ENCODE peak calls at places on chromosomes 3 and 15, in ten cellular contexts. Q is A549, N is neural progenitor cell, I is left ventricle myocardium inferior, A is upper lobe of right lung, W is HL-60, J is breast epithelium, E is adrenal gland, T is heart left ventricle, P is cardiac muscle cell. K is an unnamed sample.

GRCh38 chr3:159766563-159767185 is 222.0 kb upstream of the IL12A start:
- DNase-seq in Q (peak), N (peak), I (no peak), A (no peak), W (no peak), J (no peak), E (no peak), T (peak), P (peak), K (no peak)

GRCh38 chr3:119323401-119324107 is 29.4 kb downstream of the ARHGAP31 start:
- DNase-seq in Q (no peak), N (no peak), I (no peak), A (no peak), W (no peak), J (peak), E (no peak), T (no peak), P (no peak), K (no peak)

GRCh38 chr15:29887719-29888118 is 65.5 kb upstream of the TJP1 start:
- DNase-seq in Q (no peak), N (no peak), I (no peak), A (no peak), W (no peak), J (no peak), E (no peak), T (no peak), P (no peak), K (no peak)

GRCh38 chr3:9248232-9249191 is 934 bp downstream of the SRGAP3 start:
- DNase-seq in Q (no peak), N (peak), I (no peak), A (no peak), W (no peak), J (peak), E (peak), T (no peak), P (no peak), K (peak)

GRCh38 chr3:127177226-127177625 is 15.7 kb upstream of the PRR23E start:
- DNase-seq in Q (peak), N (no peak), I (no peak), A (no peak), W (no peak), J (peak), E (peak), T (no peak), P (no peak), K (peak)

GRCh38 chr3:121063628-121064027 is 155.6 kb downstream of the STXBP5L start:
- DNase-seq in Q (no peak), N (no peak), I (no peak), A (no peak), W (no peak), J (no peak), E (no peak), T (no peak), P (no peak), K (no peak)

GRCh38 chr15:81011593-81011992 is 10.9 kb downstream of the TLNRD1 start:
- DNase-seq in Q (no peak), N (no peak), I (no peak), A (no peak), W (no peak), J (no peak), E (no peak), T (no peak), P (no peak), K (no peak)

GRCh38 chr3:115071611-115072010 is 75.5 kb downstream of the ZBTB20 start:
- DNase-seq in Q (no peak), N (peak), I (no peak), A (no peak), W (no peak), J (no peak), E (no peak), T (no peak), P (no peak), K (no peak)

GRCh38 chr3:1172642-1173041 is 79.8 kb downstream of the CNTN6 start:
- DNase-seq in Q (no peak), N (no peak), I (no peak), A (no peak), W (no peak), J (no peak), E (peak), T (no peak), P (peak), K (no peak)

GRCh38 chr15:82134426-82134825 is 88.6 kb upstream of the MEX3B start:
- DNase-seq in Q (no peak), N (no peak), I (no peak), A (no peak), W (no peak), J (no peak), E (no peak), T (no peak), P (no peak), K (no peak)

GRCh38 chr3:151478376-151478702 is 17.5 kb upstream of the IGSF10 start:
- DNase-seq in Q (no peak), N (no peak), I (no peak), A (no peak), W (no peak), J (no peak), E (no peak), T (no peak), P (no peak), K (no peak)

GRCh38 chr3:106728315-106728821 is 648.9 kb upstream of the CCDC54 start:
- DNase-seq in Q (peak), N (no peak), I (no peak), A (no peak), W (no peak), J (no peak), E (no peak), T (no peak), P (no peak), K (no peak)

GRCh38 chr15:73190189-73190601 is 137.9 kb downstream of the NEO1 start:
- DNase-seq in Q (no peak), N (no peak), I (no peak), A (no peak), W (no peak), J (no peak), E (no peak), T (no peak), P (no peak), K (no peak)

GRCh38 chr3:13566462-13566748 is 17.5 kb downstream of the FBLN2 start:
- DNase-seq in Q (no peak), N (no peak), I (peak), A (no peak), W (no peak), J (no peak), E (no peak), T (no peak), P (no peak), K (no peak)

GRCh38 chr3:851098-851790 is 241.6 kb upstream of the CNTN6 start:
- DNase-seq in Q (no peak), N (peak), I (no peak), A (no peak), W (no peak), J (no peak), E (no peak), T (no peak), P (no peak), K (no peak)

GRCh38 chr3:119560160-119560559 is 746 bp upstream of the CD80 start:
- DNase-seq in Q (no peak), N (no peak), I (no peak), A (no peak), W (no peak), J (no peak), E (no peak), T (no peak), P (no peak), K (no peak)

GRCh38 chr3:197293605-197294237 is 4.7 kb downstream of the DLG1 start:
- DNase-seq in Q (no peak), N (no peak), I (no peak), A (no peak), W (no peak), J (no peak), E (no peak), T (no peak), P (no peak), K (no peak)

GRCh38 chr3:139533781-139534443 is 5.6 kb downstream of the RBP1 start:
- DNase-seq in Q (no peak), N (no peak), I (peak), A (no peak), W (no peak), J (peak), E (peak), T (peak), P (peak), K (no peak)

GRCh38 chr3:186929676-186930075 is 650 bp upstream of the ST6GAL1 start:
- DNase-seq in Q (no peak), N (peak), I (no peak), A (no peak), W (no peak), J (no peak), E (no peak), T (no peak), P (no peak), K (no peak)

GRCh38 chr15:23567921-23568320 is 2.4 kb downstream of the MKRN3 start:
- DNase-seq in Q (no peak), N (no peak), I (no peak), A (no peak), W (no peak), J (no peak), E (no peak), T (no peak), P (no peak), K (no peak)

GRCh38 chr3:188807002-188807401 is 364.8 kb upstream of the TPRG1 start:
- DNase-seq in Q (peak), N (no peak), I (no peak), A (no peak), W (no peak), J (no peak), E (no peak), T (no peak), P (no peak), K (no peak)

GRCh38 chr3:117439812-117440211 is 730.2 kb downstream of the TUSC7 start:
- DNase-seq in Q (peak), N (peak), I (no peak), A (no peak), W (peak), J (no peak), E (no peak), T (no peak), P (peak), K (no peak)

GRCh38 chr3:177357352-177358084 is 160.2 kb upstream of the TBL1XR1 start:
- DNase-seq in Q (peak), N (peak), I (no peak), A (no peak), W (peak), J (no peak), E (peak), T (peak), P (no peak), K (no peak)

GRCh38 chr3:139303216-139303615 is 40.6 kb upstream of the MRPS22 start:
- DNase-seq in Q (no peak), N (no peak), I (no peak), A (no peak), W (no peak), J (no peak), E (no peak), T (no peak), P (no peak), K (no peak)

GRCh38 chr3:141410861-141411771 is 42.8 kb downstream of the ZBTB38 start:
- DNase-seq in Q (peak), N (no peak), I (no peak), A (no peak), W (no peak), J (no peak), E (peak), T (no peak), P (no peak), K (no peak)

GRCh38 chr15:100601158-100601557 is 826 bp downstream of the LINS1 start:
- DNase-seq in Q (no peak), N (peak), I (no peak), A (peak), W (peak), J (no peak), E (peak), T (no peak), P (peak), K (no peak)

GRCh38 chr3:171748341-171748918 is 61.9 kb downstream of the PLD1 start:
- DNase-seq in Q (no peak), N (no peak), I (no peak), A (no peak), W (no peak), J (no peak), E (no peak), T (no peak), P (no peak), K (no peak)

GRCh38 chr3:189146842-189147241 is 24.9 kb upstream of the TPRG1 start:
- DNase-seq in Q (peak), N (no peak), I (no peak), A (no peak), W (no peak), J (no peak), E (no peak), T (no peak), P (no peak), K (no peak)

GRCh38 chr15:83971967-83972366 is 263.6 kb upstream of the GOLGA6L4 start:
- DNase-seq in Q (no peak), N (no peak), I (no peak), A (no peak), W (no peak), J (no peak), E (no peak), T (no peak), P (no peak), K (no peak)

GRCh38 chr3:23612296-23612891 is 193.4 kb upstream of the UBE2E1 start:
- DNase-seq in Q (peak), N (no peak), I (peak), A (no peak), W (no peak), J (no peak), E (peak), T (peak), P (peak), K (no peak)

GRCh38 chr3:113523241-113523640 is 8.3 kb upstream of the SPICE1 start:
- DNase-seq in Q (no peak), N (no peak), I (no peak), A (no peak), W (no peak), J (no peak), E (no peak), T (no peak), P (no peak), K (no peak)

GRCh38 chr3:133476971-133477375 is 77.1 kb downstream of the BFSP2 start:
- DNase-seq in Q (no peak), N (no peak), I (no peak), A (no peak), W (no peak), J (no peak), E (no peak), T (no peak), P (no peak), K (no peak)

GRCh38 chr15:83653639-83654378 is at the start of gene ADAMTSL3:
- DNase-seq in Q (peak), N (peak), I (peak), A (peak), W (no peak), J (peak), E (peak), T (peak), P (peak), K (no peak)

GRCh38 chr3:72143970-72144717 is 359.2 kb upstream of the PROK2 start:
- DNase-seq in Q (no peak), N (no peak), I (no peak), A (no peak), W (no peak), J (no peak), E (no peak), T (no peak), P (no peak), K (no peak)

GRCh38 chr3:11661052-11661656 is 17.4 kb upstream of the VGLL4 start:
- DNase-seq in Q (peak), N (no peak), I (no peak), A (no peak), W (no peak), J (no peak), E (no peak), T (no peak), P (no peak), K (peak)

GRCh38 chr15:45635191-45635638 is 386 bp downstream of the SQOR start:
- DNase-seq in Q (peak), N (peak), I (peak), A (peak), W (peak), J (peak), E (peak), T (peak), P (peak), K (peak)

GRCh38 chr3:36058404-36059035 is 321.8 kb upstream of the STAC start:
- DNase-seq in Q (no peak), N (no peak), I (no peak), A (no peak), W (no peak), J (no peak), E (no peak), T (no peak), P (no peak), K (no peak)

GRCh38 chr3:187066228-187066995 is 72.9 kb downstream of the RPL39L start:
- DNase-seq in Q (peak), N (peak), I (no peak), A (no peak), W (no peak), J (no peak), E (no peak), T (no peak), P (peak), K (no peak)

DNA sequence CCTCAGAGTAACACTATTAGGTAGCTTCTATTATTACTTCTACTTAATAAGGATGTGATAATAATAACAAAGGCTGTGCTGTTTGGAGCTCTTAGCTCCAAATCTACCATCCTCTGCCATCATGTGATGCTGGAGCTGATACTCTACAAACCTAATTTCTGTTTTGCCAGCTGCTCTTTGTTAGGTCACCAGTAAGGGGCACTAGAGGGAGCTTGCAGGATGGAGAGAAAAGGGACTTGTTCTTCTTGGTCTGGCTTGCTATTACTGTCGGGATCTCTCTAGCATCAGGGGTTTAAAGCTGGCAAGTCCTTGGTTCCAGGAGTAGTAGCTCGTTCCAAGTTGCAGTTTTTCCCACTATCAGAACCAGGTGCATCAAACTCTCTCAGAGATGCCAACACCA is 194.9 kb upstream of the KBTBD8 start:
- DNase-seq in Q (no peak), N (peak), I (no peak), A (no peak), W (no peak), J (no peak), E (no peak), T (no peak), P (no peak), K (no peak)
- TF ChIP-seq CTCF in Q (no peak), N (peak), I (no peak), A (no peak), W (no peak), J (no peak), E (no peak), T (no peak), P (peak), K (no peak)

DNA sequence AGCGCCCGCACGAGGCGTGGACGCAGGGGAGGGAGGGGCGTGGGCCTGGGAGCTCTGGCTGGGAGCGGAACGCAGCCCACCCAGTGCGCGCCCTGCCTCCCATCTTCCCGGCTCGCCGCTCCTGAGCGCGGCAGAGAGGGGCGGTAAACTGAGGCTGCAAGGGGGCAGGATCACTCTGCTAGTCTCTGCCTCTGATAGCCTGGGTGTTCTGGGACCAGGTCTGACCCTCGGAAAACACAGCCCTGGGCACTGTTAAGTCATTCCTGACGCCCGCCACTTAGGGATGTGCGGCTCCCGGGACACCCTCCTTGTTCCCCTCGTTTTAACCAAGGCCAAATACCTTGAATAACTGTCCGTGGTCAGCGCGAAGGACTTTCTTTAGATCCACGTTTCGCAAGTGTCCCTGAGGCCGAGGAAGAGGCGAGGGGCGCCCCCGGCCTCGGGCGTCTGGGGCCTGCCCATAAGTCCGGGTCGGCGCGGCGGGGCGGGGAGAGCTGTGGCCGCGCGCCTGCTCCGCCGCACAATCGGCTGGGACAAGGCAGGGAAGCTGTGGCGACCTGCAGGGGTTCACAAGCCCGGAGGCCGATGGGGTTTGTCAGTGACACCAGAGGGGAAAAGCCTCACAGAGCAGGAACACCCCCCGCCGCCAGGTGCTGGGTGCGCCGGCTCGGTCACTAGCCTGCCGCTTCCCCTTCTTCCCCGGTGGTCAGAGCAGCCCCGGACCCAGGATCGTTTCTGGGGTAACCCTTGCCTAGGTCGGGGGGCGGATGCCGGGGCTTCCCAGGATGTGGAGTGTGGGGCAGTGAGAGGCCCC is 1.5 kb downstream of the ITPKA start:
- DNase-seq in Q (no peak), N (peak), I (no peak), A (no peak), W (peak), J (no peak), E (no peak), T (no peak), P (peak), K (no peak)
- H3K4me3 ChIP-seq in Q (no peak), N (peak), I (peak), A (peak), W (no peak), J (peak), E (no peak), T (peak), P (peak), K (peak)

GRCh38 chr15:31458591-31458990 is 132.0 kb downstream of the KLF13 start:
- DNase-seq in Q (no peak), N (no peak), I (no peak), A (peak), W (no peak), J (no peak), E (no peak), T (no peak), P (no peak), K (no peak)

GRCh38 chr15:31457631-31458526 is 131.2 kb downstream of the KLF13 start:
- DNase-seq in Q (peak), N (peak), I (no peak), A (peak), W (no peak), J (no peak), E (no peak), T (no peak), P (no peak), K (peak)

GRCh38 chr15:31457161-31457560 is 130.5 kb downstream of the KLF13 start:
- DNase-seq in Q (peak), N (no peak), I (no peak), A (peak), W (no peak), J (no peak), E (no peak), T (no peak), P (no peak), K (peak)

GRCh38 chr15:31461375-31461774 is 134.7 kb downstream of the KLF13 start:
- DNase-seq in Q (no peak), N (no peak), I (no peak), A (peak), W (no peak), J (no peak), E (no peak), T (no peak), P (no peak), K (peak)

DNA sequence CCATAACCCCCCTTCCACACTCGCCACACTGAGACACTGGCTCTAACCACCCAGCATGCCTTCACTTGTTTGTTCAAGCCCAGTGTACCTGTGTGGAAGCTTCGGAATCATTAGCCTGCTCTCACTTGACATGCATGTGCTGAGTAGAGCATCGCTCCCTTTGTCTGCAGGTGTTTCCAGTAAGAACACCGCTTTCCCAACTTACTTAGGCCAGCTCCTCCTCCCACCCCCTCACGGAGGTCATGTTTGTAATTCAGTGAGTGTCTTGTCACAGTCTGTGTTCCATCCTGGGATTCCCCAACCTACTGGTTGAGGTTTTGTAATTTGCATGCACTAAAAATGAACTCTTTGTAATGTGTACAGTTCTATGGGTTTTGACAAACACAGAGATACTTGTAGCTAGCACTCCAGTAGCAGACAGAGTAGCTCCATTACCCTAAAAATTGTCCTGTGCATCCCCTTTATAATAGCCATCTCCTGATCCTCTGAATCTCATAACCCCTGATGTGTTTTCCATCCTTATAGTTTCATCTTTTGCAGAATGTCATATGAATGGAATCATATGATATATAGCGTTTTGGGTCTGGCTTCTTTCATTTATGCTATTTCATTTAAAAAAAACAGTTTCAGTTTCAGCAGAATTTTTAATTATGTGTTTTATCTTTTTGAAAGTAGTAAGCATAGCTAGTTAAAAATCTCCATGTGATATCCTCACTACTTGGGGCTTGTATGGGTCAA is 132.5 kb downstream of the KLF13 start:
- DNase-seq in Q (no peak), N (no peak), I (no peak), A (peak), W (no peak), J (no peak), E (no peak), T (no peak), P (no peak), K (no peak)
- H3K27ac ChIP-seq in Q (peak), N (no peak), I (no peak), A (no peak), W (no peak), J (no peak), E (no peak), T (no peak), P (no peak), K (no peak)

GRCh38 chr15:68650901-68651709 is 72.3 kb downstream of the CORO2B start:
- DNase-seq in Q (peak), N (peak), I (no peak), A (peak), W (peak), J (no peak), E (peak), T (peak), P (peak), K (peak)
- TF ChIP-seq CTCF in Q (peak), N (peak), I (peak), A (peak), W (peak), J (no peak), E (peak), T (peak), P (peak), K (no peak)

K was measured in coronary artery.